ENCODE peak calls at places on chromosomes 1 and 21, in five cellular contexts. A is naive thymus-derived CD4-positive, alpha-beta T cell; H is gastrocnemius medialis; D is lower lobe of right lung; P is IMR-90. G is an unnamed sample.

GRCh38 chr1:59714219-59714618 is 100.5 kb upstream of the HOOK1 start:
- DNase-seq in A (no peak), H (no peak), D (no peak), P (no peak), G (no peak)

GRCh38 chr1:184399192-184399847 is 12.5 kb downstream of the C1orf21 start:
- DNase-seq in A (no peak), H (no peak), D (no peak), P (no peak), G (no peak)

GRCh38 chr1:86517336-86517735 is 29.5 kb upstream of the CLCA4 start:
- DNase-seq in A (no peak), H (no peak), D (no peak), P (no peak), G (no peak)

GRCh38 chr1:88736633-88737248 is 52.7 kb downstream of the PKN2 start:
- DNase-seq in A (no peak), H (no peak), D (no peak), P (peak; percentile 55), G (no peak)

GRCh38 chr1:88180449-88181108 is 503.5 kb upstream of the PKN2 start:
- DNase-seq in A (peak; percentile 40), H (peak; percentile 14), D (peak; percentile 56), P (peak; percentile 79), G (peak; percentile 36)

GRCh38 chr1:179825201-179825600 is 52.4 kb downstream of the TOR1AIP2 start:
- DNase-seq in A (no peak), H (peak; percentile 29), D (no peak), P (no peak), G (no peak)

GRCh38 chr1:243559575-243560172 is 290.4 kb downstream of the AKT3 start:
- DNase-seq in A (no peak), H (no peak), D (no peak), P (peak; percentile 70), G (no peak)

GRCh38 chr1:49864597-49864996 is 159.2 kb downstream of the AGBL4 start:
- DNase-seq in A (no peak), H (no peak), D (no peak), P (no peak), G (no peak)

GRCh38 chr1:238658766-238659165 is 727.6 kb upstream of the CHRM3 start:
- DNase-seq in A (no peak), H (no peak), D (no peak), P (peak; percentile 74), G (no peak)

GRCh38 chr21:27776925-27777553 is 810.2 kb upstream of the ADAMTS5 start:
- DNase-seq in A (no peak), H (no peak), D (no peak), P (no peak), G (no peak)

GRCh38 chr1:214666674-214667073 is 63.7 kb downstream of the CENPF start:
- DNase-seq in A (no peak), H (no peak), D (no peak), P (no peak), G (no peak)

GRCh38 chr1:41622402-41622801 is 137.9 kb upstream of the EDN2 start:
- DNase-seq in A (no peak), H (no peak), D (no peak), P (peak; percentile 64), G (no peak)

GRCh38 chr21:41371698-41372030 is 9.8 kb downstream of the MX2 start:
- DNase-seq in A (no peak), H (no peak), D (no peak), P (no peak), G (no peak)

GRCh38 chr1:40305451-40305850 is 11.6 kb downstream of the COL9A2 start:
- DNase-seq in A (no peak), H (no peak), D (no peak), P (no peak), G (no peak)

GRCh38 chr1:61910035-61910434 is 167.8 kb downstream of the PATJ start:
- DNase-seq in A (no peak), H (no peak), D (no peak), P (no peak), G (no peak)

GRCh38 chr1:212699839-212700596 is at the start of gene BATF3:
- DNase-seq in A (peak; percentile 40), H (no peak), D (peak; percentile 80), P (no peak), G (peak; percentile 75)

GRCh38 chr21:46181953-46182547 is 2.2 kb downstream of the SPATC1L start:
- DNase-seq in A (no peak), H (no peak), D (no peak), P (no peak), G (no peak)

GRCh38 chr1:191685669-191686068 is 472.6 kb upstream of the RGS18 start:
- DNase-seq in A (no peak), H (no peak), D (no peak), P (no peak), G (no peak)

GRCh38 chr1:210360852-210361477 is 32.3 kb downstream of the HHAT start:
- DNase-seq in A (peak; percentile 7), H (no peak), D (no peak), P (peak; percentile 74), G (no peak)

GRCh38 chr1:209150114-209150513 is 433.4 kb upstream of the CAMK1G start:
- DNase-seq in A (no peak), H (no peak), D (no peak), P (peak; percentile 15), G (no peak)

GRCh38 chr1:246765521-246765920 is 41.3 kb downstream of the SCCPDH start:
- DNase-seq in A (no peak), H (no peak), D (no peak), P (no peak), G (no peak)

GRCh38 chr1:85078903-85079302 is 30.6 kb upstream of the MCOLN3 start:
- DNase-seq in A (no peak), H (no peak), D (no peak), P (peak; percentile 17), G (no peak)

GRCh38 chr1:98637316-98637715 is 24.2 kb upstream of the SNX7 start:
- DNase-seq in A (no peak), H (no peak), D (no peak), P (no peak), G (no peak)

GRCh38 chr1:36151845-36152203 is 2.5 kb upstream of the TRAPPC3 start:
- DNase-seq in A (peak; percentile 60), H (peak; percentile 30), D (no peak), P (no peak), G (peak; percentile 41)

GRCh38 chr1:10727703-10728348 is 68.6 kb downstream of the CASZ1 start:
- DNase-seq in A (no peak), H (peak; percentile 44), D (no peak), P (no peak), G (no peak)

GRCh38 chr1:12336436-12336835 is 106.6 kb downstream of the VPS13D start:
- DNase-seq in A (no peak), H (no peak), D (no peak), P (peak; percentile 7), G (no peak)

GRCh38 chr1:163821679-163822078 is 499.9 kb downstream of the NUF2 start:
- DNase-seq in A (no peak), H (no peak), D (no peak), P (no peak), G (no peak)
- H3K9me3 ChIP-seq in A (no peaks in the 10 kb centered on the region), H (no peaks in the 10 kb centered on the region), D (no peaks in the 10 kb centered on the region), P (no peaks in the 10 kb centered on the region), G (no peaks in the 10 kb centered on the region)

GRCh38 chr1:218480691-218481099 is 135.6 kb downstream of the TGFB2 start:
- DNase-seq in A (no peak), H (no peak), D (no peak), P (peak; percentile 95), G (no peak)

GRCh38 chr1:218479436-218480115 is 134.4 kb downstream of the TGFB2 start:
- DNase-seq in A (no peak), H (no peak), D (no peak), P (peak; percentile 74), G (no peak)

GRCh38 chr1:218481116-218481775 is 136.1 kb downstream of the TGFB2 start:
- DNase-seq in A (no peak), H (no peak), D (no peak), P (peak; percentile 53), G (no peak)

GRCh38 chr1:218478336-218478735 is 133.2 kb downstream of the TGFB2 start:
- DNase-seq in A (no peak), H (no peak), D (no peak), P (peak; percentile 20), G (no peak)

GRCh38 chr1:218480137-218480536 is 135.0 kb downstream of the TGFB2 start:
- DNase-seq in A (no peak), H (peak; percentile 54), D (no peak), P (peak; percentile 97), G (peak; percentile 32)
- H3K9me3 ChIP-seq in A (no peaks in the 10 kb centered on the region), H (no peaks in the 10 kb centered on the region), D (no peaks in the 10 kb centered on the region), P (no peaks in the 10 kb centered on the region), G (no peaks in the 10 kb centered on the region)

DNA sequence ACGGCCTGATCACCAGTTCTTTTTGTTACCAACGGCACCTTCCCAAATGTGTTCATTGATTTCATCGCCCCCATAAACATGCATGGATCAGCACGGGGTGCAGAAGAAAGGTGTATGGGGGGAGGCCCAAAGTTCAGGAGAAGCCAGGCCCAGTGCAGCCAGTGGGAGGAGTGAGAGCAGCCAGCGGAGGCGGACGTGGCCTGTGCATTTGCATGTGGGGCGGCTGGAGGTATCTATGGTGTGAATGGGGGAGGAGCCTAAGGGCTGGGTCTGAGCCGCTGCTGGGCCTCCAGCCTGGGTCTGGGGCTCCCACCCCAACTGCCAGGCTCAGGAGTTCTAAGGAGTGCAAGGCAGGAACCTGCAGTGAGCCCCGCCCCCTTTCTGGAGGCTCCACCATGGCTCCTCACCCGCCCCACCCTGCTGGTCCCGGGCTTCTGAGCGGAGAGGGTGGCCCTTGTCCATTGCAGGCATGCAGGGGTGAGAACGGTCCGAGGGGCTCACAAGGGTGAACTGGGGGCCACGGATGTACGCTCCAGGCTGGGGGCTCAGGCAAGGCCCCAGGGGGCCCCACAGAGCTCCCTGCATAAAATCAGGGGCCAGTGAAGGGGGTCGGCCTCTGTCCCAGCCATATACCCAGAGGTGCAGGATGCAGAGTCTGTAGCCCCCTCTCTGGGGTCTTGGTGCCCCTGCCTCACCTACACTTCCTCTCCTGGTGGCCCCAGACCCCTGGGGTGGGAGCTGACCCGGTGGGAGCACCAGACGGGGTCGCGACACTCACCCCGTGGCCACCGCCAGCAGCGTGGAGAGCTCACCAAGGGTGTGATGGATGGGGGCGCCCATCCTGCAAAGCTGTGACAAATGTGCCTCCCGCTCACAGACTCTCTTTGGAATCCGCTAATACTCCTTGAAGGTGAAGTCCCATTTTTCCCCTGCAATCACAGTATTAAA is 31.3 kb upstream of the TTC34 start:
- DNase-seq in A (no peak), H (no peak), D (peak; percentile 31), P (no peak), G (no peak)
- H3K9me3 ChIP-seq in A (no peaks in the 10 kb centered on the region), H (no peaks in the 10 kb centered on the region), D (no peaks in the 10 kb centered on the region), P (peaks cover 62% of the 10 kb centered on the region), G (no peaks in the 10 kb centered on the region)

GRCh38 chr21:34159617-34159883 is 86.2 kb downstream of the MRPS6 start:
- DNase-seq in A (no peak), H (no peak), D (no peak), P (no peak), G (no peak)
- H3K9me3 ChIP-seq in A (no peaks in the 10 kb centered on the region), H (peaks cover 4% of the 10 kb centered on the region), D (peaks cover 15% of the 10 kb centered on the region), P (peaks cover 7% of the 10 kb centered on the region), G (peaks cover 5% of the 10 kb centered on the region)

GRCh38 chr1:24159366-24159765 is 16.4 kb upstream of the IL22RA1 start:
- DNase-seq in A (no peak), H (no peak), D (no peak), P (no peak), G (no peak)
- H3K9me3 ChIP-seq in A (no peaks in the 10 kb centered on the region), H (no peaks in the 10 kb centered on the region), D (no peaks in the 10 kb centered on the region), P (no peaks in the 10 kb centered on the region), G (no peaks in the 10 kb centered on the region)